ENCODE peak calls at places on chromosomes 3 and 15, in seven cellular contexts. S is HuH-7.5; F is memory B cell; D is adipocyte; C is NAMALWA; I is activated B cell treated with CpG ODN at 0.5 μM for 24 hours; X is stimulated activated CD8-positive, alpha-beta memory T cell treated with anti-CD3 and anti-CD28 coated beads, Interleukin-15, amount 100 ng/mL, for 4 hours. N is an unnamed sample.

GRCh38 chr3:23811117-23811487 is 5.3 kb downstream of the UBE2E1 start:
- DNase-seq in S (peak), F (no peak), D (no peak), C (no peak), I (no peak), X (no peak), N (no peak)

GRCh38 chr3:172201136-172201989 is 162.0 kb downstream of the FNDC3B start:
- DNase-seq in S (no peak), F (no peak), D (no peak), C (no peak), I (no peak), X (no peak), N (peak)

GRCh38 chr15:33089878-33090757 is 104.4 kb downstream of the FMN1 start:
- DNase-seq in S (no peak), F (no peak), D (peak), C (no peak), I (no peak), X (no peak), N (no peak)

GRCh38 chr3:11632966-11633365 is 10.7 kb downstream of the VGLL4 start:
- DNase-seq in S (no peak), F (no peak), D (no peak), C (no peak), I (no peak), X (no peak), N (no peak)

GRCh38 chr15:62391565-62392262 is 226.6 kb upstream of the C2CD4B start:
- DNase-seq in S (peak), F (peak), D (peak), C (peak), I (peak), X (no peak), N (peak)

GRCh38 chr3:119436977-119437376 is 26.4 kb downstream of the TMEM39A start:
- DNase-seq in S (no peak), F (no peak), D (no peak), C (no peak), I (no peak), X (no peak), N (no peak)

GRCh38 chr3:37384117-37384516 is 209.7 kb upstream of the LRRFIP2 start:
- DNase-seq in S (no peak), F (no peak), D (no peak), C (no peak), I (no peak), X (no peak), N (no peak)

GRCh38 chr3:170162630-170163029 is 18.9 kb downstream of the PHC3 start:
- DNase-seq in S (no peak), F (no peak), D (no peak), C (no peak), I (no peak), X (no peak), N (no peak)

GRCh38 chr3:120448707-120449650 is 1.8 kb downstream of the FSTL1 start:
- DNase-seq in S (no peak), F (no peak), D (peak), C (no peak), I (no peak), X (no peak), N (no peak)

GRCh38 chr15:70203981-70204560 is 106.4 kb upstream of the TLE3 start:
- DNase-seq in S (no peak), F (no peak), D (no peak), C (no peak), I (no peak), X (no peak), N (no peak)

N was measured in sigmoid colon.